ENCODE peak calls at places on chromosomes 1 and 21, in four cellular contexts. P is GM12878, O is A549, K is HepG2. C is an unnamed sample.

GRCh38 chr1:175890958-175891357 is 147.6 kb upstream of the TNR start:
- DNase-seq in K (no peak), O (no peak), P (no peak), C (no peak)

GRCh38 chr21:43364851-43365424 is 62.0 kb downstream of the SIK1 start:
- DNase-seq in P (no peak), K (peak; percentile 72), O (no peak), C (no peak)

GRCh38 chr1:50989694-50990093 is 19.6 kb downstream of the CDKN2C start:
- DNase-seq in O (no peak), K (no peak), P (no peak), C (no peak)

GRCh38 chr1:231166398-231166797 is 4.5 kb downstream of the TRIM67 start:
- DNase-seq in K (no peak), O (no peak), P (no peak), C (no peak)

GRCh38 chr1:237293804-237294203 is 251.8 kb downstream of the RYR2 start:
- DNase-seq in P (no peak), K (no peak), O (no peak), C (no peak)

GRCh38 chr1:234581063-234581714 is 28.8 kb downstream of the IRF2BP2 start:
- DNase-seq in P (no peak), O (no peak), K (no peak), C (no peak)

GRCh38 chr1:30823627-30823968 is 66.0 kb upstream of the LAPTM5 start:
- DNase-seq in P (no peak), O (no peak), K (no peak), C (no peak)

GRCh38 chr1:100721502-100722205 is 2.1 kb downstream of the VCAM1 start:
- DNase-seq in P (no peak), O (no peak), K (no peak), C (no peak)

GRCh38 chr1:19559641-19560040 is 74.3 kb upstream of the CAPZB start:
- DNase-seq in K (no peak), O (no peak), P (no peak), C (no peak)

GRCh38 chr1:29569971-29570634 is 333.8 kb downstream of the PTPRU start:
- DNase-seq in P (no peak), O (peak; percentile 13), K (peak; percentile 43), C (no peak)

GRCh38 chr1:91404151-91405012 is at the start of gene HFM1:
- DNase-seq in O (peak; percentile 43), P (no peak), K (peak; percentile 59), C (peak; percentile 85)

GRCh38 chr1:91397605-91398004 is 7.0 kb downstream of the HFM1 start:
- DNase-seq in O (no peak), K (no peak), P (no peak), C (no peak)

GRCh38 chr1:91398291-91398690 is 6.3 kb downstream of the HFM1 start:
- DNase-seq in O (no peak), P (no peak), K (no peak), C (no peak)

GRCh38 chr1:91400133-91400725 is 4.4 kb downstream of the HFM1 start:
- DNase-seq in P (no peak), K (no peak), O (peak; percentile 2), C (no peak)

DNA sequence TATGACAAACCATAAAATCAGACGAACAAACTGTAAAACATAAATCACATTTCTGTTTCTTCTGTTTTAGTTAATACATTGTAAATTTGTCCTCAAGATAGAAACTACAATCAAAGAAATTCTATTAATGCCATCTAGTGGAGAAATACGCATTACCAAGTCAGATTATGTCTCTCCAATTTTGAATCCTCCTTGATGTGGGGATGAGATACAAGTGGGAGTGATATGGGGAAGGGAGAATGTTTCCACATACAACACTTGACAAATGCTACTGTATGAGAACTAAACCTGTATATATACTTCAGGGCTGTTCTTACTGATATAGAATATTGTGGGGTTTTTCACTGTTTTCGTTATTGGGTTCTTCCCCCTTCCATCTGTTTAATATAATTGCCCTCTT is 2.6 kb downstream of the HFM1 start:
- DNase-seq in O (peak; percentile 26), K (peak; percentile 3), P (no peak), C (peak; percentile 16)
- TF ChIP-seq CTCF in O (peak; percentile 56), K (peak; percentile 40), P (peak; percentile 28), C (peak; percentile 69)

GRCh38 chr1:233081686-233082085 is 131.3 kb downstream of the NTPCR start:
- DNase-seq in O (no peak), P (no peak), K (no peak), C (no peak)
- TF ChIP-seq POLR2AphosphoS2 in O (no peak), P (no peak), K (no peak), C (no peak)

GRCh38 chr1:48216941-48217340 is 5.6 kb upstream of the SLC5A9 start:
- DNase-seq in K (no peak), P (no peak), O (no peak), C (peak; percentile 46)
- TF ChIP-seq CTCF in K (peak; percentile 46), P (peak; percentile 8), O (no peak), C (peak; percentile 50)

DNA sequence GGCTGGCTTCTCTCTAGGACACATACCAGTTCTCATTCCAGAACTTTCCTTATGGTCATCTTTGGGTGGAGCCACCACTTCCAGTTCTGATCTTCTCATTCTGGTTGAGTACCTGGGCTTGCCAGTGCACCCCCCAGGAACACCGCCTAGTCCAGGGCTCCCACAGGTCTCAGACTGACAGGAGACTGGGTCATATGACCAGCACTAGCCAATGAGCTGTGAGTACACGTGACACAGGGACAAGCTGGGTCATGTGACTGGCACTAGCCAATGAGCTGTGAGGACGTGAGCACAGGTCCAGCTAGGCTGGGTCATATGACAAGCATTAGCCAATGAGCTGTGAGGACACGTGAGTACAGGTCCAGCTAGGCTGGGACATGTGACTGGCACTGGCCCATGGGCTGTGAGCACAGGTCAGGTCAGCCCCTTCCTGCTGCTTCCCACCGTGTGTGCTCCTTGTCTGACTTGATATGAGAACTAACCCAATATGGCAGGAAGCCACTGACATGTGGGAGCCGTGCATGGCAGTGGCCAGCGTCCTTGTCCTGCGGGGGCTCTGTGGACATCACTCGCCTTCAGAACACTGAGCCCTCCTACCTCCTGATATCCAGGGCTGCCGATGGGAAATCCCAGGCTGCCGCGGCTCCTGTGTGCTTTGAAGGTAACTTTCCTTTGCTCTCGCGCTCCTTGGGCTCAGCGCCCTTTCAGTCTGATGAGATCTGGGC is 22.7 kb downstream of the KRTAP10-1 start:
- DNase-seq in O (peak; percentile 53), P (peak; percentile 13), K (peak; percentile 93), C (peak; percentile 89)
- TF ChIP-seq POLR2AphosphoS2 in O (no peak), P (no peak), K (peak; percentile 38), C (no peak)

GRCh38 chr21:45357436-45358260 is 47.3 kb upstream of the COL18A1 start:
- DNase-seq in K (no peak), O (no peak), P (no peak), C (no peak)

GRCh38 chr21:45354970-45355369 is 50.0 kb upstream of the COL18A1 start:
- DNase-seq in K (no peak), O (no peak), P (no peak), C (no peak)

GRCh38 chr21:45356653-45357435 is 48.1 kb upstream of the COL18A1 start:
- DNase-seq in P (no peak), O (no peak), K (peak; percentile 87), C (no peak)

GRCh38 chr21:45355573-45355972 is 49.4 kb upstream of the COL18A1 start:
- DNase-seq in K (no peak), O (no peak), P (no peak), C (no peak)

DNA sequence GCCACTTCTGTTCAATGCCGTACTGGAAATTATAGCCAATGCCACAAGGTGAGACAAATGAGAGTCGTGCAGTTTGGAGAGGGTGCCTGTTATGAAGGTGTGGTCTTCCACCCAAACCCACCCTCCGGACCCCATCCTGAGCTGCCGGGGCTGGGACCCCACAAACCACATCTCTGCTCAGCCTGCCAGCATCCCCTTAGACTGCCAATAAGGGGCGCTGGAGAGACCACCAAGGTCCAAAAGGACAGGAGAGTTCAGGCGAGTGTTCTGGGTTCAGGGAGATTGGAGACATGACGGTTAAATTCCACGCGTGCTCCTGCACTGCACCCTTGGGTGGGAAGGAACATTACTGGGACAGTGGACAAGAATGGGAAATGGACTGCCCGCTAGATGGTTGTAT is 48.7 kb upstream of the COL18A1 start:
- DNase-seq in P (no peak), K (peak; percentile 42), O (no peak), C (peak; percentile 40)
- TF ChIP-seq CTCF in P (no peak), K (peak; percentile 57), O (no peak), C (peak; percentile 87)

GRCh38 chr21:14520535-14520934 is 25.6 kb downstream of the SAMSN1 start:
- DNase-seq in O (no peak), P (no peak), K (no peak), C (no peak)
- TF ChIP-seq POLR2AphosphoS2 in O (no peak), P (no peak), K (no peak), C (no peak)

C was measured in K562.